ENCODE peak calls at places on chromosomes 16 and 17, in six cellular contexts. T is heart left ventricle; U is A549; L is GM04504; O is stimulated activated CD8-positive, alpha-beta memory T cell treated with anti-CD3 and anti-CD28 coated beads, Interleukin-7, amount 100 ng/mL, for 24 hours; V is cardiac fibroblast. Q is an unnamed sample.
A peak's percentile ranks its signal among the peaks of the same experiment; 100 is the strongest.

GRCh38 chr16:86231996-86232350 is 278.4 kb upstream of the FOXF1 start:
- DNase-seq in T (no peak), O (no peak), U (no peak), L (no peak), V (no peak), Q (no peak)

GRCh38 chr17:48037924-48038323 is 327 bp upstream of the COPZ2 start:
- DNase-seq in T (no peak), U (no peak), O (no peak), L (no peak), V (no peak), Q (no peak)

GRCh38 chr16:56193951-56194726 is 2.9 kb downstream of the GNAO1 start:
- DNase-seq in O (peak; percentile 49), T (peak; percentile 88), L (no peak), V (peak; percentile 62), U (peak; percentile 53), Q (no peak)

GRCh38 chr17:57935833-57936807 is 19.1 kb downstream of the CUEDC1 start:
- DNase-seq in O (no peak), V (peak; percentile 78), U (no peak), T (peak; percentile 72), L (no peak), Q (no peak)

GRCh38 chr16:47492036-47492427 is 30.9 kb downstream of the PHKB start:
- DNase-seq in V (no peak), U (no peak), T (no peak), O (no peak), L (no peak), Q (no peak)

GRCh38 chr16:19853973-19854876 is 30.4 kb downstream of the GPRC5B start:
- DNase-seq in U (no peak), O (no peak), T (no peak), V (no peak), L (no peak), Q (no peak)

GRCh38 chr16:65754799-65755691 is 611.4 kb upstream of the CDH5 start:
- DNase-seq in T (no peak), V (peak; percentile 35), O (no peak), U (no peak), L (peak; percentile 85), Q (no peak)

GRCh38 chr16:49201118-49201517 is 80.5 kb downstream of the CBLN1 start:
- DNase-seq in U (no peak), V (no peak), O (no peak), T (no peak), L (no peak), Q (no peak)

GRCh38 chr16:72475688-72476087 is 303.7 kb upstream of the PMFBP1 start:
- DNase-seq in U (no peak), T (no peak), O (no peak), V (no peak), L (no peak), Q (no peak)

GRCh38 chr17:21174719-21175118 is 39.2 kb downstream of the TMEM11 start:
- DNase-seq in U (no peak), T (no peak), L (peak; percentile 69), O (no peak), V (peak; percentile 31), Q (no peak)

GRCh38 chr17:80361495-80362220 is 53.3 kb upstream of the ENDOV start:
- DNase-seq in O (no peak), U (peak; percentile 52), T (no peak), L (no peak), V (no peak), Q (no peak)

GRCh38 chr17:78790552-78790951 is 8.5 kb upstream of the CYTH1 start:
- DNase-seq in O (no peak), U (no peak), V (no peak), T (no peak), L (no peak), Q (no peak)

GRCh38 chr17:72534265-72534664 is 413.4 kb downstream of the SOX9 start:
- DNase-seq in T (no peak), O (no peak), L (no peak), U (no peak), V (no peak), Q (no peak)

GRCh38 chr16:1991135-1991551 is 1.4 kb downstream of the SYNGR3 start:
- DNase-seq in U (no peak), L (no peak), T (no peak), O (no peak), V (no peak), Q (no peak)

GRCh38 chr16:75238853-75239371 is 12.5 kb downstream of the BCAR1 start:
- DNase-seq in T (no peak), U (no peak), V (no peak), O (no peak), L (no peak), Q (no peak)

GRCh38 chr16:72021043-72021442 is 12.5 kb downstream of the DHODH start:
- DNase-seq in V (no peak), O (no peak), T (no peak), L (no peak), U (no peak), Q (no peak)

GRCh38 chr17:78839762-78840529 is 668 bp downstream of the USP36 start:
- DNase-seq in T (peak; percentile 54), L (no peak), O (no peak), V (peak; percentile 70), U (peak; percentile 58), Q (no peak)

GRCh38 chr17:18980682-18981384 is 23.7 kb downstream of the FAM83G start:
- DNase-seq in V (no peak), O (no peak), U (no peak), T (no peak), L (no peak), Q (peak; percentile 57)

GRCh38 chr17:320139-320538 is 32.5 kb downstream of the RPH3AL start:
- DNase-seq in T (no peak), O (no peak), U (no peak), L (no peak), V (no peak), Q (no peak)

GRCh38 chr16:8899709-8900317 is 17.7 kb downstream of the LITAFD start:
- DNase-seq in O (no peak), U (no peak), L (no peak), T (no peak), V (no peak), Q (no peak)

GRCh38 chr16:24580665-24581064 is 41.3 kb downstream of the RBBP6 start:
- DNase-seq in V (peak; percentile 67), T (no peak), O (no peak), L (peak; percentile 14), U (peak; percentile 37), Q (peak; percentile 41)

GRCh38 chr16:3193221-3194212 is 5.5 kb downstream of the OR1F1 start:
- DNase-seq in O (no peak), L (no peak), V (no peak), T (no peak), U (peak; percentile 86), Q (no peak)

GRCh38 chr16:21727344-21727743 is 63.6 kb downstream of the OTOA start:
- DNase-seq in L (no peak), O (no peak), U (no peak), T (no peak), V (no peak), Q (no peak)

GRCh38 chr17:17823433-17824118 is 13.2 kb downstream of the SREBF1 start:
- DNase-seq in V (peak; percentile 88), U (peak; percentile 90), L (peak; percentile 66), T (peak; percentile 88), O (no peak), Q (peak; percentile 68)

GRCh38 chr17:37520174-37520573 is 30.5 kb downstream of the DUSP14 start:
- DNase-seq in V (no peak), U (no peak), O (no peak), L (no peak), T (no peak), Q (no peak)

Q was measured in stromal cell of bone marrow.